ENCODE peak calls at places on chromosomes 12 and 14, in eight cellular contexts. G is ureter; M is GM12891; V is NAMALWA; J is NCI-H82; Q is CD8-positive, alpha-beta memory T cell; X is pancreas; B is AG10803. Y is an unnamed sample.

GRCh38 chr12:98373019-98373554 is 142.3 kb upstream of the TMPO start:
- DNase-seq in J (peak), M (no peak), Q (no peak), V (peak), B (peak), G (no peak), X (no peak), Y (peak)

GRCh38 chr12:75656650-75657049 is 145.2 kb upstream of the KRR1 start:
- DNase-seq in X (no peak), B (peak), J (no peak), V (no peak), M (no peak), G (no peak), Q (no peak), Y (no peak)

GRCh38 chr14:92724516-92725340 is 23.7 kb downstream of the LGMN start:
- DNase-seq in M (no peak), Q (no peak), V (no peak), B (no peak), G (no peak), J (no peak), X (no peak), Y (peak)

GRCh38 chr12:122368361-122369073 is 54.0 kb downstream of the CLIP1 start:
- DNase-seq in G (no peak), M (no peak), B (peak), J (no peak), X (no peak), V (no peak), Q (no peak), Y (peak)

GRCh38 chr12:132453361-132454133 is 36.4 kb upstream of the FBRSL1 start:
- DNase-seq in J (no peak), X (peak), Q (no peak), M (no peak), V (no peak), G (no peak), B (peak), Y (no peak)

GRCh38 chr14:50060871-50061663 is 55.3 kb downstream of the VCPKMT start:
- DNase-seq in G (peak), M (no peak), X (no peak), V (peak), J (peak), Q (peak), B (peak), Y (peak)

GRCh38 chr12:46266869-46267617 is 1.8 kb downstream of the SLC38A1 start:
- DNase-seq in M (no peak), B (peak), Q (peak), X (peak), J (peak), V (peak), G (peak), Y (no peak)

GRCh38 chr12:67068204-67068731 is 200.9 kb upstream of the CAND1 start:
- DNase-seq in V (peak), B (no peak), X (peak), J (peak), Q (no peak), G (no peak), M (peak), Y (no peak)

GRCh38 chr14:44162197-44162596 is 344.9 kb downstream of the FSCB start:
- DNase-seq in V (no peak), G (no peak), X (no peak), M (no peak), J (no peak), Q (no peak), B (no peak), Y (no peak)

GRCh38 chr12:70398862-70399261 is 32.8 kb downstream of the KCNMB4 start:
- DNase-seq in G (no peak), J (no peak), X (no peak), V (no peak), M (no peak), B (no peak), Q (no peak), Y (no peak)

GRCh38 chr12:47071241-47071852 is 8.1 kb upstream of the PCED1B start:
- DNase-seq in G (no peak), B (no peak), M (no peak), X (no peak), J (peak), Q (peak), V (peak), Y (peak)

GRCh38 chr14:32711103-32711680 is 227.5 kb upstream of the NPAS3 start:
- DNase-seq in G (no peak), B (peak), V (peak), Q (no peak), X (no peak), M (no peak), J (peak), Y (peak)